ENCODE peak calls at places on chromosomes 12 and 14, in eight cellular contexts. One of them, this sample, is unnamed. For H3K4me1 and H3K27me3, the result is how much of the 10 kb centered on the place peaks cover.

GRCh38 chr12:3670083-3670620 is 82.8 kb downstream of the CRACR2A start:
- DNase-seq in cardiac muscle cell: no peak
- DNase-seq in fibroblast of lung: no peak
- DNase-seq in pancreas: no peak
- DNase-seq in CD8-positive, alpha-beta T cell: no peak
- DNase-seq in endodermal cell: no peak
- DNase-seq in gastrocnemius medialis: no peak
- DNase-seq in lung: no peak
- DNase-seq in this sample: no peak

GRCh38 chr12:129662184-129662583 is 241.6 kb downstream of the TMEM132D start:
- DNase-seq in CD8-positive, alpha-beta T cell: no peak
- DNase-seq in fibroblast of lung: no peak
- DNase-seq in cardiac muscle cell: no peak
- DNase-seq in endodermal cell: no peak
- DNase-seq in pancreas: no peak
- DNase-seq in gastrocnemius medialis: no peak
- DNase-seq in lung: no peak
- DNase-seq in this sample: no peak

GRCh38 chr12:65824314-65824563 is at the start of gene HMGA2:
- DNase-seq in endodermal cell: no peak
- DNase-seq in lung: no peak
- DNase-seq in cardiac muscle cell: no peak
- DNase-seq in fibroblast of lung: no peak
- DNase-seq in pancreas: peak
- DNase-seq in CD8-positive, alpha-beta T cell: no peak
- DNase-seq in gastrocnemius medialis: no peak
- DNase-seq in this sample: peak

GRCh38 chr12:31944299-31944698 is 14.9 kb upstream of the RESF1 start:
- DNase-seq in fibroblast of lung: no peak
- DNase-seq in pancreas: no peak
- DNase-seq in gastrocnemius medialis: no peak
- DNase-seq in lung: no peak
- DNase-seq in endodermal cell: no peak
- DNase-seq in cardiac muscle cell: no peak
- DNase-seq in CD8-positive, alpha-beta T cell: no peak
- DNase-seq in this sample: no peak

GRCh38 chr12:26266881-26267280 is 71.5 kb downstream of the SSPN start:
- DNase-seq in gastrocnemius medialis: no peak
- DNase-seq in lung: no peak
- DNase-seq in cardiac muscle cell: no peak
- DNase-seq in endodermal cell: no peak
- DNase-seq in pancreas: no peak
- DNase-seq in CD8-positive, alpha-beta T cell: no peak
- DNase-seq in fibroblast of lung: peak
- DNase-seq in this sample: no peak

GRCh38 chr14:21039585-21040369 is 2.4 kb upstream of the RNASE7 start:
- DNase-seq in endodermal cell: peak
- DNase-seq in lung: no peak
- DNase-seq in cardiac muscle cell: peak
- DNase-seq in fibroblast of lung: peak
- DNase-seq in CD8-positive, alpha-beta T cell: peak
- DNase-seq in gastrocnemius medialis: peak
- DNase-seq in pancreas: peak
- DNase-seq in this sample: no peak

GRCh38 chr12:49359671-49360070 is 7.6 kb upstream of the SPATS2 start:
- DNase-seq in pancreas: no peak
- DNase-seq in cardiac muscle cell: no peak
- DNase-seq in lung: no peak
- DNase-seq in endodermal cell: peak
- DNase-seq in gastrocnemius medialis: no peak
- DNase-seq in CD8-positive, alpha-beta T cell: no peak
- DNase-seq in fibroblast of lung: no peak
- DNase-seq in this sample: no peak

GRCh38 chr12:57593187-57593586 is 2.2 kb downstream of the PIP4K2C start:
- DNase-seq in CD8-positive, alpha-beta T cell: no peak
- DNase-seq in cardiac muscle cell: no peak
- DNase-seq in endodermal cell: peak
- DNase-seq in lung: no peak
- DNase-seq in gastrocnemius medialis: no peak
- DNase-seq in pancreas: no peak
- DNase-seq in fibroblast of lung: no peak
- DNase-seq in this sample: no peak

GRCh38 chr12:114347861-114348260 is 58.1 kb downstream of the TBX5 start:
- DNase-seq in lung: no peak
- DNase-seq in gastrocnemius medialis: no peak
- DNase-seq in endodermal cell: no peak
- DNase-seq in fibroblast of lung: no peak
- DNase-seq in cardiac muscle cell: no peak
- DNase-seq in CD8-positive, alpha-beta T cell: no peak
- DNase-seq in pancreas: no peak
- DNase-seq in this sample: no peak

GRCh38 chr14:22748691-22749090 is 17.8 kb upstream of the OXA1L start:
- DNase-seq in pancreas: no peak
- DNase-seq in lung: no peak
- DNase-seq in cardiac muscle cell: no peak
- DNase-seq in endodermal cell: no peak
- DNase-seq in CD8-positive, alpha-beta T cell: no peak
- DNase-seq in gastrocnemius medialis: no peak
- DNase-seq in fibroblast of lung: no peak
- DNase-seq in this sample: no peak

GRCh38 chr12:113453330-113453729 is 18.3 kb downstream of the LHX5 start:
- DNase-seq in endodermal cell: peak
- DNase-seq in lung: no peak
- DNase-seq in fibroblast of lung: no peak
- DNase-seq in gastrocnemius medialis: no peak
- DNase-seq in CD8-positive, alpha-beta T cell: no peak
- DNase-seq in cardiac muscle cell: no peak
- DNase-seq in pancreas: no peak
- DNase-seq in this sample: no peak

GRCh38 chr12:127162902-127163301 is 1104.1 kb upstream of the TMEM132C start:
- DNase-seq in pancreas: no peak
- DNase-seq in CD8-positive, alpha-beta T cell: peak
- DNase-seq in cardiac muscle cell: peak
- DNase-seq in endodermal cell: no peak
- DNase-seq in fibroblast of lung: peak
- DNase-seq in lung: no peak
- DNase-seq in gastrocnemius medialis: no peak
- DNase-seq in this sample: no peak

GRCh38 chr14:81127785-81128184 is 93.0 kb downstream of the GTF2A1 start:
- DNase-seq in endodermal cell: no peak
- DNase-seq in cardiac muscle cell: peak
- DNase-seq in gastrocnemius medialis: no peak
- DNase-seq in lung: no peak
- DNase-seq in CD8-positive, alpha-beta T cell: no peak
- DNase-seq in fibroblast of lung: peak
- DNase-seq in pancreas: no peak
- DNase-seq in this sample: no peak

GRCh38 chr14:91509083-91509877 is 830 bp downstream of the PPP4R3A start:
- DNase-seq in cardiac muscle cell: peak
- DNase-seq in CD8-positive, alpha-beta T cell: peak
- DNase-seq in lung: peak
- DNase-seq in pancreas: peak
- DNase-seq in endodermal cell: peak
- DNase-seq in fibroblast of lung: no peak
- DNase-seq in gastrocnemius medialis: peak
- DNase-seq in this sample: peak

GRCh38 chr14:76007852-76008251 is 22.3 kb downstream of the IFT43 start:
- DNase-seq in pancreas: no peak
- DNase-seq in cardiac muscle cell: no peak
- DNase-seq in fibroblast of lung: peak
- DNase-seq in lung: no peak
- DNase-seq in endodermal cell: no peak
- DNase-seq in CD8-positive, alpha-beta T cell: no peak
- DNase-seq in gastrocnemius medialis: no peak
- DNase-seq in this sample: no peak

GRCh38 chr12:27031531-27031930 is 9.2 kb downstream of the MED21 start:
- DNase-seq in gastrocnemius medialis: no peak
- DNase-seq in fibroblast of lung: peak
- DNase-seq in lung: no peak
- DNase-seq in CD8-positive, alpha-beta T cell: no peak
- DNase-seq in pancreas: no peak
- DNase-seq in cardiac muscle cell: no peak
- DNase-seq in endodermal cell: no peak
- DNase-seq in this sample: no peak

GRCh38 chr14:103121846-103122577 is 1.2 kb upstream of the TNFAIP2 start:
- DNase-seq in endodermal cell: peak
- DNase-seq in gastrocnemius medialis: peak
- DNase-seq in fibroblast of lung: peak
- DNase-seq in CD8-positive, alpha-beta T cell: no peak
- DNase-seq in cardiac muscle cell: peak
- DNase-seq in pancreas: peak
- DNase-seq in lung: peak
- DNase-seq in this sample: peak

GRCh38 chr12:6646276-6647082 is 753 bp downstream of the ACRBP start:
- DNase-seq in pancreas: no peak
- DNase-seq in cardiac muscle cell: no peak
- DNase-seq in endodermal cell: peak
- DNase-seq in gastrocnemius medialis: no peak
- DNase-seq in fibroblast of lung: no peak
- DNase-seq in CD8-positive, alpha-beta T cell: no peak
- DNase-seq in lung: no peak
- DNase-seq in this sample: no peak
- H3K4me3 ChIP-seq in pancreas: peak
- H3K4me3 ChIP-seq in cardiac muscle cell: peak
- H3K4me3 ChIP-seq in endodermal cell: peak
- H3K4me3 ChIP-seq in gastrocnemius medialis: peak
- H3K4me3 ChIP-seq in fibroblast of lung: peak
- H3K4me3 ChIP-seq in CD8-positive, alpha-beta T cell: no peak
- H3K4me3 ChIP-seq in lung: peak
- H3K4me3 ChIP-seq in this sample: no peak

DNA sequence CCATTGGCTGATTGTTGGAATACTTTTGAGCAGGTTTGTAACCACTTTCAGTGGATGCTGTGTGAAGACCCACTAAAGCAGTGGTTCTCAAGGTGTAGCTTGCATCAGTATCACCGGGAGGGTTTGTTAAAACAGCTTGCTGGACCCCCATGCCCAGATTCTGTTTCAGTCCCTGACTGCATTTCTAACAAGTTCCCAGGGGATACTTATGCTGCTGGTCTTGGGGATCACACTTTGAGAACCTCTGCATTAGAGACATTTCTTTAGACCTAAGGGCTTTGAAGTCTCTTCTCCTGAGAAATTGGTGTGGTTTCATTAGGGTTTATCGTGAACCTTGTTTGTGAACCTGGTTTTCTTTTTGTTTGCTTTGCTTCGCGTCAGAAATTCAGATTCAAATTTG is 47.7 kb downstream of the PRKCH start:
- DNase-seq in fibroblast of lung: no peak
- DNase-seq in cardiac muscle cell: no peak
- DNase-seq in endodermal cell: no peak
- DNase-seq in gastrocnemius medialis: no peak
- DNase-seq in CD8-positive, alpha-beta T cell: no peak
- DNase-seq in lung: no peak
- DNase-seq in pancreas: no peak
- DNase-seq in this sample: no peak
- H3K4me1 ChIP-seq in fibroblast of lung: under half
- H3K4me1 ChIP-seq in cardiac muscle cell: under half
- H3K4me1 ChIP-seq in endodermal cell: under half
- H3K4me1 ChIP-seq in gastrocnemius medialis: under half
- H3K4me1 ChIP-seq in CD8-positive, alpha-beta T cell: half or more
- H3K4me1 ChIP-seq in lung: under half
- H3K4me1 ChIP-seq in pancreas: under half
- H3K4me1 ChIP-seq in this sample: under half

GRCh38 chr14:106808907-106809306 is 1282.5 kb downstream of the TMEM121 start:
- DNase-seq in pancreas: no peak
- DNase-seq in CD8-positive, alpha-beta T cell: no peak
- DNase-seq in cardiac muscle cell: no peak
- DNase-seq in endodermal cell: no peak
- DNase-seq in lung: no peak
- DNase-seq in gastrocnemius medialis: no peak
- DNase-seq in fibroblast of lung: no peak
- DNase-seq in this sample: no peak

GRCh38 chr14:106811167-106811566 is 1284.8 kb downstream of the TMEM121 start:
- DNase-seq in endodermal cell: no peak
- DNase-seq in gastrocnemius medialis: no peak
- DNase-seq in cardiac muscle cell: no peak
- DNase-seq in fibroblast of lung: no peak
- DNase-seq in lung: no peak
- DNase-seq in CD8-positive, alpha-beta T cell: no peak
- DNase-seq in pancreas: no peak
- DNase-seq in this sample: no peak

GRCh38 chr14:106809615-106810014 is 1283.2 kb downstream of the TMEM121 start:
- DNase-seq in cardiac muscle cell: no peak
- DNase-seq in endodermal cell: no peak
- DNase-seq in fibroblast of lung: no peak
- DNase-seq in gastrocnemius medialis: no peak
- DNase-seq in CD8-positive, alpha-beta T cell: no peak
- DNase-seq in lung: no peak
- DNase-seq in pancreas: no peak
- DNase-seq in this sample: no peak

GRCh38 chr14:106807493-106807892 is 1281.1 kb downstream of the TMEM121 start:
- DNase-seq in gastrocnemius medialis: no peak
- DNase-seq in fibroblast of lung: no peak
- DNase-seq in endodermal cell: no peak
- DNase-seq in pancreas: no peak
- DNase-seq in CD8-positive, alpha-beta T cell: no peak
- DNase-seq in lung: no peak
- DNase-seq in cardiac muscle cell: no peak
- DNase-seq in this sample: no peak

DNA sequence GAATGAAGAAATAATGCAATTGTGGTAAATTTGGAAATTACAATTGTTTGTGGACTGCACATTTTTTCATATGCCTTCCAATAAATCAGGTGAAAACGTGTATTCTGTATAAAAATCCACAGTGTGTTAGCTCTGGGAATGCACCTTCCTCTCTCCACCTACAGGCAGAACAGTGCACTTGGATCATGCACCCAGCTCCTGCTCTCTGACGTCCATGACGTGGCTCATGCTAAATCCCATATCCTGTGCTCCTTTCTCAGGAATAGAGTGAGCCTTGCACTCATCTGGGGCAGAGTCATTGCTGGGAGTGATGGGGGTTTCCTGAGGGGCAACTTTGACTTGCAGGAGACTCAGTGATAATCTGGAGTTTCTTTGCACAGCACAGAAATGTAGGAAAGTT is 1282.1 kb downstream of the TMEM121 start:
- DNase-seq in CD8-positive, alpha-beta T cell: no peak
- DNase-seq in gastrocnemius medialis: no peak
- DNase-seq in endodermal cell: no peak
- DNase-seq in fibroblast of lung: no peak
- DNase-seq in cardiac muscle cell: no peak
- DNase-seq in lung: no peak
- DNase-seq in pancreas: no peak
- DNase-seq in this sample: no peak
- H3K27me3 ChIP-seq in CD8-positive, alpha-beta T cell: under half
- H3K27me3 ChIP-seq in gastrocnemius medialis: under half
- H3K27me3 ChIP-seq in endodermal cell: under half
- H3K27me3 ChIP-seq in fibroblast of lung: under half
- H3K27me3 ChIP-seq in cardiac muscle cell: under half
- H3K27me3 ChIP-seq in lung: under half
- H3K27me3 ChIP-seq in pancreas: under half
- H3K27me3 ChIP-seq in this sample: under half

DNA sequence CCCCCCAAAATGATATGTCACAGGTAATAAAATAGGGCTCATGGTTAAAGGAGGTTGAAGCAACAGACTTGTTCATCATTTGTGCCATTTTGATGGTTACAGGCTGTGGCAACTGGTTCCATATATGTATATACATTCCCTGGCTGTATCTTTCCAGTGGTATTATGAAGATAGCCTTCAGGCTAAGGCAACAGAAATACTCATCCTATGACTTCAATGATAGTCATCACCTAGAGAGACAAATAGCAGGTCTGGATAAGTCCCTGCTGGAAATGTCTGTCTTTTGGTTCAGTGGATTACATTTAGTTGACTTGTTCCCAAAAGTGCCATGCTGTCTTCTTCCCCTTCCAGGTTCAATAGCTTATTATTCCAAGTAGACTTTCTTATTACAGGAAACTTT is 997.4 kb downstream of the FLRT2 start:
- DNase-seq in fibroblast of lung: no peak
- DNase-seq in endodermal cell: no peak
- DNase-seq in cardiac muscle cell: no peak
- DNase-seq in CD8-positive, alpha-beta T cell: no peak
- DNase-seq in gastrocnemius medialis: no peak
- DNase-seq in pancreas: no peak
- DNase-seq in lung: no peak
- DNase-seq in this sample: no peak
- H3K4me3 ChIP-seq in fibroblast of lung: no peak
- H3K4me3 ChIP-seq in endodermal cell: no peak
- H3K4me3 ChIP-seq in cardiac muscle cell: no peak
- H3K4me3 ChIP-seq in CD8-positive, alpha-beta T cell: no peak
- H3K4me3 ChIP-seq in gastrocnemius medialis: no peak
- H3K4me3 ChIP-seq in pancreas: no peak
- H3K4me3 ChIP-seq in lung: no peak
- H3K4me3 ChIP-seq in this sample: no peak